ENCODE peak calls at places on chromosomes 1 and 21, in six cellular contexts. V is A549, P is GM12878, Z is SK-N-SH, L is HepG2, K is K562. B is an unnamed sample.
A peak's percentile ranks its signal among the peaks of the same experiment; 100 is the strongest.

GRCh38 chr1:11731719-11732283 is 4.1 kb upstream of the AGTRAP start:
- DNase-seq in V (no peak), P (no peak), Z (no peak), L (peak; percentile 13), K (peak; percentile 57), B (peak; percentile 70)

GRCh38 chr1:150546294-150546937 is 2.8 kb upstream of the ADAMTSL4 start:
- DNase-seq in V (no peak), P (no peak), Z (no peak), L (no peak), K (peak; percentile 44), B (no peak)

GRCh38 chr1:13699510-13699909 is 478 bp upstream of the PRDM2 start:
- DNase-seq in V (no peak), P (no peak), Z (no peak), L (no peak), K (no peak), B (no peak)

GRCh38 chr1:10637400-10637799 is 159.0 kb downstream of the CASZ1 start:
- DNase-seq in V (no peak), P (no peak), Z (peak; percentile 54), L (no peak), K (no peak), B (no peak)

GRCh38 chr21:26686278-26686677 is 113.2 kb upstream of the CYYR1 start:
- DNase-seq in V (peak; percentile 1), P (no peak), Z (peak; percentile 17), L (no peak), K (no peak), B (peak; percentile 44)

GRCh38 chr1:61241411-61241838 is 159.1 kb downstream of the NFIA start:
- DNase-seq in V (no peak), P (no peak), Z (no peak), L (no peak), K (no peak), B (no peak)

GRCh38 chr1:3630914-3631313 is 6.1 kb downstream of the TPRG1L start:
- DNase-seq in V (no peak), P (no peak), Z (no peak), L (no peak), K (no peak), B (no peak)

GRCh38 chr1:221887091-221887746 is 145.3 kb upstream of the DUSP10 start:
- DNase-seq in V (peak; percentile 73), P (no peak), Z (peak; percentile 12), L (peak; percentile 33), K (peak; percentile 26), B (peak; percentile 88)

GRCh38 chr1:84387480-84388163 is 10.7 kb upstream of the DNASE2B start:
- DNase-seq in V (no peak), P (no peak), Z (no peak), L (no peak), K (no peak), B (no peak)

GRCh38 chr1:6033986-6034749 is 11.5 kb upstream of the KCNAB2 start:
- DNase-seq in V (no peak), P (no peak), Z (peak; percentile 91), L (peak; percentile 49), K (peak; percentile 85), B (peak; percentile 9)

GRCh38 chr1:58994664-58995063 is 210.8 kb upstream of the JUN start:
- DNase-seq in V (no peak), P (no peak), Z (no peak), L (no peak), K (no peak), B (no peak)

GRCh38 chr21:29786509-29786908 is 153.3 kb downstream of the GRIK1 start:
- DNase-seq in V (no peak), P (no peak), Z (no peak), L (no peak), K (no peak), B (no peak)

GRCh38 chr21:28773036-28773435 is 219.6 kb downstream of the LTN1 start:
- DNase-seq in V (no peak), P (no peak), Z (no peak), L (no peak), K (no peak), B (no peak)

GRCh38 chr1:36522021-36522420 is 39.3 kb upstream of the CSF3R start:
- DNase-seq in V (no peak), P (no peak), Z (no peak), L (no peak), K (no peak), B (no peak)

GRCh38 chr1:58837886-58838285 is 54.0 kb upstream of the JUN start:
- DNase-seq in V (no peak), P (no peak), Z (no peak), L (no peak), K (no peak), B (no peak)

GRCh38 chr1:22289251-22289995 is 146.5 kb upstream of the WNT4 start:
- DNase-seq in V (no peak), P (no peak), Z (peak; percentile 12), L (no peak), K (no peak), B (no peak)

GRCh38 chr1:22287273-22287672 is 144.4 kb upstream of the WNT4 start:
- DNase-seq in V (no peak), P (no peak), Z (no peak), L (no peak), K (no peak), B (no peak)

GRCh38 chr1:22288593-22289241 is 145.8 kb upstream of the WNT4 start:
- DNase-seq in V (no peak), P (no peak), Z (peak; percentile 7), L (peak; percentile 12), K (no peak), B (no peak)

GRCh38 chr1:22286491-22286890 is 143.6 kb upstream of the WNT4 start:
- DNase-seq in V (no peak), P (no peak), Z (peak; percentile 30), L (no peak), K (peak; percentile 40), B (no peak)

DNA sequence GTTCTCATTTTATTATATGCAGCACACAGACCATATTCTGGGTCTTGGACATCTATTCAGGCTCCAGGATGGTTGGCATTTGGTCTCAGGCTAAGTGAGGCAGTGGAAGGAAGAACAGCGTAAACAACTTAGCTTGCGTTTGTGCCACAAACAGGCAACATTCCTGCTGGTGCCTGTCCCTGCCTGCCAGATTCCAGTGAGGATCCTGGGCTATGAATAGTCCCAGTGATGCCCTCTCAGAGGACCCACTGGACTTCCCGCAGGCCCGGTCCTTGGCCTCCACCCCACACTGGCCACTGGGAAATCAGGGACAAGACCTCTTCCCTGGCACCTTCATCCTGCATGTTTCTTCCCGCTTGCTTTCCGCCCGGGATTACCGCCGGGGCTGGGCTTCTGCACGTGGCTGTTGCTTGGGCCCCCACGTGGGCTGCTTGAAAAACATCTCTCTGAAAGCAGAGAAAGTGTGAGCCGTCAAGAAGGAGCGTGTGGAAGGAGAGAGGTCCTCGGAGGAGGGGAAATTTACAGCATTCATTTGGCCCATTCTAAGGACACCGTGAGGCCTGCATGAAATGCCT is 145.1 kb upstream of the WNT4 start:
- DNase-seq in V (no peak), P (no peak), Z (peak; percentile 17), L (no peak), K (no peak), B (no peak)
- TF ChIP-seq SMC3 in V (no peak), P (no peak), Z (no peak), L (no peak), K (no peak), B (no peak)

GRCh38 chr1:198883184-198883583 is 244.3 kb downstream of the PTPRC start:
- DNase-seq in V (no peak), P (no peak), Z (no peak), L (no peak), K (no peak), B (no peak)

GRCh38 chr1:198879711-198880306 is 241.0 kb downstream of the PTPRC start:
- DNase-seq in V (no peak), P (no peak), Z (no peak), L (no peak), K (no peak), B (no peak)

GRCh38 chr1:198880818-198881597 is 242.2 kb downstream of the PTPRC start:
- DNase-seq in V (peak; percentile 9), P (no peak), Z (no peak), L (peak; percentile 13), K (no peak), B (peak; percentile 97)

GRCh38 chr1:198878566-198878965 is 239.7 kb downstream of the PTPRC start:
- DNase-seq in V (no peak), P (no peak), Z (no peak), L (no peak), K (no peak), B (no peak)

GRCh38 chr1:198880397-198880796 is 241.6 kb downstream of the PTPRC start:
- DNase-seq in V (no peak), P (no peak), Z (no peak), L (no peak), K (no peak), B (peak; percentile 62)
- TF ChIP-seq USF2 in V (no peak), P (no peak), Z (no peak), L (no peak), K (no peak), B (no peak)

GRCh38 chr1:56527548-56528302 is 51.6 kb downstream of the PLPP3 start:
- DNase-seq in V (no peak), P (no peak), Z (no peak), L (no peak), K (no peak), B (no peak)
- TF ChIP-seq SMC3 in V (no peak), P (no peak), Z (no peak), L (no peak), K (no peak), B (no peak)

GRCh38 chr1:224617410-224618361 is 1.6 kb downstream of the CNIH3 start:
- DNase-seq in V (no peak), P (no peak), Z (peak; percentile 33), L (no peak), K (no peak), B (no peak)

GRCh38 chr1:224613486-224613885 is 2.6 kb upstream of the CNIH3 start:
- DNase-seq in V (no peak), P (no peak), Z (no peak), L (no peak), K (no peak), B (no peak)

GRCh38 chr1:224616761-224617409 is 768 bp downstream of the CNIH3 start:
- DNase-seq in V (no peak), P (no peak), Z (peak; percentile 34), L (no peak), K (no peak), B (no peak)

GRCh38 chr1:224619209-224619608 is 3.1 kb downstream of the CNIH3 start:
- DNase-seq in V (no peak), P (no peak), Z (no peak), L (no peak), K (no peak), B (no peak)

DNA sequence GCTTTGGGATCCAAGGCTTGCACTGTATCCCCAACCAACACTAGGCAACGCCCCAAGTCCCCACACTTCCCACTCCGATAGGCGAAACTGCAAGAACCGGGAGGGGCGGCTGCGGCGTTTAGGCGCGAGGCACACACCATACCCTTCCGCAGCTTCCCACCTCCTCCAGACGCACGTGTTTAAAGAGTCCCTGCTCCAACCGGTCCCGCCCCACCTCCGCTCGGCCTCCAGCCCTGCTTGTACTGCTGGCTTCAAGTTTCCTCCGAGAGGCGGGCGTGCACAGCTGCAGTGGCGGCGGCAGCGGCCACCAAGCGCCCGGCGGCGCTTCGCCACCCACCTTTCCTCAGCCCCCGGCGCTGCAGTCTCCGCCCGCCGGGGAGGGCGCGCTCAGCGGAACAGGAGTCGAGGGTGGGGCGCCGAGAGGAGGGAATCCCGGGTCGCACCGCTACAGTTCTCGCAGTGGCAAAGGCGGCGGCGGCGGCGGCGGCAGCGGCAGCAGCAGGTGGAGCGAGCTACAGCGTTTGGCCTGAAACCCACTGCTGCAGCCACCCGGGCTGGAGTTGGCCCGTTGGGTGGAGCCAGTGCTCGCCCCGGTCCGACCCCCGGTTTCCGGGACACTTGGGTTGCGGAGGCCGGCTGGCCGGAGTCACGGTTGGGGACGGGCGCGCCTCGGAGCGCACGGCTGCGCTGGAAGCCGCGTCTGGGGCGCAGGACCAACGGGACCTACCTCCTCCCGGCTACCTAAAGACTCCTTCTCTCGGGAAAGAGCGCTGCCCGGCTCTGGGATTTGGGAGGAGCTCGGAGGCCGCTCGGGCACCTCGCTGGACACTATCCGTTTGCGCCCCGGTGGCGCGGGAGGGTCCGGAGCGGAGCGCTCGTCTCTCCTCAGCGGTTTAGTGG is at the start of gene CNIH3:
- DNase-seq in V (peak; percentile 43), P (no peak), Z (peak; percentile 68), L (no peak), K (no peak), B (peak; percentile 55)
- TF ChIP-seq USF2 in V (no peak), P (no peak), Z (no peak), L (no peak), K (no peak), B (no peak)

B was measured in IMR-90.